ENCODE peak calls at places on chromosome 2, in ten cellular contexts. One of them, this sample, is unnamed.

GRCh38 chr2:110813896-110814295 is 81.5 kb downstream of the ACOXL start:
- DNase-seq in neural crest cell: no peak
- DNase-seq in LHCN-M2: no peak
- DNase-seq in mucosa of descending colon: no peak
- DNase-seq in nucleus accumbens: no peak
- DNase-seq in endodermal cell: no peak
- DNase-seq in glutamatergic neuron: no peak
- DNase-seq in EL: no peak
- DNase-seq in CD4-positive, alpha-beta T cell: no peak
- DNase-seq in adrenal gland: no peak
- DNase-seq in this sample: no peak

GRCh38 chr2:68604077-68604476 is 39.3 kb upstream of the PROKR1 start:
- DNase-seq in glutamatergic neuron: no peak
- DNase-seq in EL: no peak
- DNase-seq in neural crest cell: no peak
- DNase-seq in endodermal cell: no peak
- DNase-seq in adrenal gland: no peak
- DNase-seq in nucleus accumbens: no peak
- DNase-seq in mucosa of descending colon: no peak
- DNase-seq in CD4-positive, alpha-beta T cell: no peak
- DNase-seq in LHCN-M2: no peak
- DNase-seq in this sample: no peak

GRCh38 chr2:169765523-169765922 is 31.9 kb downstream of the KLHL23 start:
- DNase-seq in glutamatergic neuron: no peak
- DNase-seq in mucosa of descending colon: no peak
- DNase-seq in adrenal gland: no peak
- DNase-seq in nucleus accumbens: no peak
- DNase-seq in CD4-positive, alpha-beta T cell: no peak
- DNase-seq in endodermal cell: no peak
- DNase-seq in LHCN-M2: peak; percentile 2
- DNase-seq in EL: peak; percentile 17
- DNase-seq in neural crest cell: no peak
- DNase-seq in this sample: no peak

GRCh38 chr2:161307676-161308075 is 549 bp upstream of the PSMD14 start:
- DNase-seq in glutamatergic neuron: no peak
- DNase-seq in neural crest cell: no peak
- DNase-seq in CD4-positive, alpha-beta T cell: no peak
- DNase-seq in mucosa of descending colon: no peak
- DNase-seq in LHCN-M2: peak; percentile 5
- DNase-seq in EL: no peak
- DNase-seq in endodermal cell: no peak
- DNase-seq in nucleus accumbens: no peak
- DNase-seq in adrenal gland: no peak
- DNase-seq in this sample: no peak

GRCh38 chr2:156430978-156431358 is 5.2 kb upstream of the GPD2 start:
- DNase-seq in nucleus accumbens: no peak
- DNase-seq in endodermal cell: no peak
- DNase-seq in adrenal gland: no peak
- DNase-seq in LHCN-M2: peak; percentile 72
- DNase-seq in CD4-positive, alpha-beta T cell: no peak
- DNase-seq in glutamatergic neuron: no peak
- DNase-seq in EL: peak; percentile 64
- DNase-seq in mucosa of descending colon: no peak
- DNase-seq in neural crest cell: no peak
- DNase-seq in this sample: no peak

GRCh38 chr2:233300401-233300800 is 7.2 kb upstream of the SAG start:
- DNase-seq in nucleus accumbens: no peak
- DNase-seq in endodermal cell: no peak
- DNase-seq in neural crest cell: no peak
- DNase-seq in mucosa of descending colon: no peak
- DNase-seq in EL: no peak
- DNase-seq in glutamatergic neuron: no peak
- DNase-seq in LHCN-M2: no peak
- DNase-seq in CD4-positive, alpha-beta T cell: no peak
- DNase-seq in adrenal gland: no peak
- DNase-seq in this sample: no peak

GRCh38 chr2:70367722-70368323 is 66.0 kb upstream of the FAM136A start:
- DNase-seq in neural crest cell: no peak
- DNase-seq in CD4-positive, alpha-beta T cell: no peak
- DNase-seq in adrenal gland: no peak
- DNase-seq in nucleus accumbens: no peak
- DNase-seq in glutamatergic neuron: no peak
- DNase-seq in LHCN-M2: peak; percentile 31
- DNase-seq in mucosa of descending colon: peak; percentile 76
- DNase-seq in endodermal cell: peak; percentile 75
- DNase-seq in EL: no peak
- DNase-seq in this sample: peak; percentile 72

GRCh38 chr2:213122730-213123129 is 28.7 kb downstream of the IKZF2 start:
- DNase-seq in neural crest cell: no peak
- DNase-seq in mucosa of descending colon: no peak
- DNase-seq in adrenal gland: no peak
- DNase-seq in EL: no peak
- DNase-seq in endodermal cell: no peak
- DNase-seq in glutamatergic neuron: no peak
- DNase-seq in nucleus accumbens: no peak
- DNase-seq in CD4-positive, alpha-beta T cell: no peak
- DNase-seq in LHCN-M2: no peak
- DNase-seq in this sample: no peak

GRCh38 chr2:240685771-240686371 is 3.2 kb upstream of the AQP12B start:
- DNase-seq in CD4-positive, alpha-beta T cell: no peak
- DNase-seq in nucleus accumbens: no peak
- DNase-seq in LHCN-M2: no peak
- DNase-seq in glutamatergic neuron: no peak
- DNase-seq in EL: no peak
- DNase-seq in endodermal cell: peak; percentile 78
- DNase-seq in neural crest cell: no peak
- DNase-seq in adrenal gland: no peak
- DNase-seq in mucosa of descending colon: peak; percentile 68
- DNase-seq in this sample: peak; percentile 61

GRCh38 chr2:88753833-88754584 is 62.5 kb downstream of the RPIA start:
- DNase-seq in glutamatergic neuron: no peak
- DNase-seq in adrenal gland: no peak
- DNase-seq in mucosa of descending colon: no peak
- DNase-seq in nucleus accumbens: no peak
- DNase-seq in neural crest cell: no peak
- DNase-seq in EL: no peak
- DNase-seq in endodermal cell: no peak
- DNase-seq in CD4-positive, alpha-beta T cell: peak; percentile 19
- DNase-seq in LHCN-M2: no peak
- DNase-seq in this sample: no peak

GRCh38 chr2:86020984-86021383 is 84.7 kb downstream of the POLR1A start:
- DNase-seq in glutamatergic neuron: no peak
- DNase-seq in EL: no peak
- DNase-seq in endodermal cell: no peak
- DNase-seq in LHCN-M2: peak; percentile 38
- DNase-seq in neural crest cell: no peak
- DNase-seq in adrenal gland: no peak
- DNase-seq in CD4-positive, alpha-beta T cell: no peak
- DNase-seq in mucosa of descending colon: no peak
- DNase-seq in nucleus accumbens: peak; percentile 85
- DNase-seq in this sample: no peak

GRCh38 chr2:217902281-217903141 is 100.3 kb downstream of the TNS1 start:
- DNase-seq in CD4-positive, alpha-beta T cell: no peak
- DNase-seq in mucosa of descending colon: peak; percentile 71
- DNase-seq in endodermal cell: no peak
- DNase-seq in glutamatergic neuron: no peak
- DNase-seq in adrenal gland: peak; percentile 97
- DNase-seq in EL: peak; percentile 68
- DNase-seq in LHCN-M2: peak; percentile 91
- DNase-seq in neural crest cell: no peak
- DNase-seq in nucleus accumbens: no peak
- DNase-seq in this sample: peak; percentile 72

GRCh38 chr2:228581731-228582130 is 400.2 kb upstream of the SPHKAP start:
- DNase-seq in adrenal gland: no peak
- DNase-seq in neural crest cell: no peak
- DNase-seq in glutamatergic neuron: no peak
- DNase-seq in CD4-positive, alpha-beta T cell: no peak
- DNase-seq in endodermal cell: no peak
- DNase-seq in nucleus accumbens: no peak
- DNase-seq in LHCN-M2: no peak
- DNase-seq in mucosa of descending colon: no peak
- DNase-seq in EL: no peak
- DNase-seq in this sample: no peak

GRCh38 chr2:218125626-218126080 is at the start of gene CXCR2:
- DNase-seq in neural crest cell: no peak
- DNase-seq in LHCN-M2: no peak
- DNase-seq in mucosa of descending colon: no peak
- DNase-seq in glutamatergic neuron: no peak
- DNase-seq in EL: no peak
- DNase-seq in nucleus accumbens: no peak
- DNase-seq in adrenal gland: peak; percentile 51
- DNase-seq in endodermal cell: peak; percentile 49
- DNase-seq in CD4-positive, alpha-beta T cell: no peak
- DNase-seq in this sample: no peak

GRCh38 chr2:33093293-33093692 is 146.5 kb downstream of the LTBP1 start:
- DNase-seq in LHCN-M2: no peak
- DNase-seq in endodermal cell: no peak
- DNase-seq in CD4-positive, alpha-beta T cell: no peak
- DNase-seq in EL: no peak
- DNase-seq in nucleus accumbens: no peak
- DNase-seq in adrenal gland: no peak
- DNase-seq in neural crest cell: no peak
- DNase-seq in mucosa of descending colon: no peak
- DNase-seq in glutamatergic neuron: no peak
- DNase-seq in this sample: no peak

GRCh38 chr2:166127217-166128155 is at the start of gene SCN1A:
- DNase-seq in endodermal cell: peak; percentile 67
- DNase-seq in neural crest cell: peak; percentile 28
- DNase-seq in mucosa of descending colon: no peak
- DNase-seq in adrenal gland: no peak
- DNase-seq in nucleus accumbens: no peak
- DNase-seq in LHCN-M2: peak; percentile 47
- DNase-seq in CD4-positive, alpha-beta T cell: no peak
- DNase-seq in glutamatergic neuron: no peak
- DNase-seq in EL: peak; percentile 32
- DNase-seq in this sample: no peak

GRCh38 chr2:68317971-68318685 is 1.6 kb downstream of the CNRIP1 start:
- DNase-seq in neural crest cell: no peak
- DNase-seq in nucleus accumbens: no peak
- DNase-seq in LHCN-M2: no peak
- DNase-seq in EL: no peak
- DNase-seq in glutamatergic neuron: peak; percentile 16
- DNase-seq in adrenal gland: no peak
- DNase-seq in mucosa of descending colon: no peak
- DNase-seq in endodermal cell: no peak
- DNase-seq in CD4-positive, alpha-beta T cell: no peak
- DNase-seq in this sample: no peak

GRCh38 chr2:49226360-49226759 is 72.0 kb upstream of the FSHR start:
- DNase-seq in nucleus accumbens: no peak
- DNase-seq in endodermal cell: no peak
- DNase-seq in LHCN-M2: no peak
- DNase-seq in EL: no peak
- DNase-seq in adrenal gland: no peak
- DNase-seq in neural crest cell: no peak
- DNase-seq in CD4-positive, alpha-beta T cell: no peak
- DNase-seq in glutamatergic neuron: no peak
- DNase-seq in mucosa of descending colon: no peak
- DNase-seq in this sample: no peak

GRCh38 chr2:160657206-160657605 is 163.6 kb upstream of the RBMS1 start:
- DNase-seq in adrenal gland: no peak
- DNase-seq in neural crest cell: no peak
- DNase-seq in mucosa of descending colon: no peak
- DNase-seq in endodermal cell: no peak
- DNase-seq in nucleus accumbens: no peak
- DNase-seq in glutamatergic neuron: no peak
- DNase-seq in LHCN-M2: peak; percentile 24
- DNase-seq in EL: no peak
- DNase-seq in CD4-positive, alpha-beta T cell: no peak
- DNase-seq in this sample: no peak

GRCh38 chr2:118103963-118104942 is 16.0 kb downstream of the INSIG2 start:
- DNase-seq in EL: no peak
- DNase-seq in CD4-positive, alpha-beta T cell: no peak
- DNase-seq in nucleus accumbens: no peak
- DNase-seq in LHCN-M2: no peak
- DNase-seq in neural crest cell: no peak
- DNase-seq in mucosa of descending colon: no peak
- DNase-seq in glutamatergic neuron: no peak
- DNase-seq in endodermal cell: no peak
- DNase-seq in adrenal gland: no peak
- DNase-seq in this sample: no peak

GRCh38 chr2:8500124-8501054 is 181.5 kb upstream of the ID2 start:
- DNase-seq in EL: no peak
- DNase-seq in CD4-positive, alpha-beta T cell: no peak
- DNase-seq in neural crest cell: no peak
- DNase-seq in LHCN-M2: peak; percentile 12
- DNase-seq in mucosa of descending colon: no peak
- DNase-seq in glutamatergic neuron: no peak
- DNase-seq in nucleus accumbens: no peak
- DNase-seq in endodermal cell: no peak
- DNase-seq in adrenal gland: no peak
- DNase-seq in this sample: no peak

GRCh38 chr2:55923091-55923977 is at the start of gene EFEMP1:
- DNase-seq in neural crest cell: peak; percentile 48
- DNase-seq in EL: peak; percentile 73
- DNase-seq in LHCN-M2: peak; percentile 41
- DNase-seq in mucosa of descending colon: peak; percentile 43
- DNase-seq in nucleus accumbens: peak; percentile 66
- DNase-seq in CD4-positive, alpha-beta T cell: no peak
- DNase-seq in endodermal cell: peak; percentile 89
- DNase-seq in glutamatergic neuron: peak; percentile 80
- DNase-seq in adrenal gland: no peak
- DNase-seq in this sample: peak; percentile 19

GRCh38 chr2:166197446-166197845 is 69.6 kb upstream of the SCN1A start:
- DNase-seq in LHCN-M2: peak; percentile 23
- DNase-seq in CD4-positive, alpha-beta T cell: no peak
- DNase-seq in nucleus accumbens: no peak
- DNase-seq in EL: peak; percentile 11
- DNase-seq in glutamatergic neuron: no peak
- DNase-seq in neural crest cell: no peak
- DNase-seq in adrenal gland: no peak
- DNase-seq in mucosa of descending colon: no peak
- DNase-seq in endodermal cell: no peak
- DNase-seq in this sample: no peak

GRCh38 chr2:191748528-191749180 is 70.7 kb downstream of the NABP1 start:
- DNase-seq in endodermal cell: no peak
- DNase-seq in glutamatergic neuron: no peak
- DNase-seq in mucosa of descending colon: no peak
- DNase-seq in nucleus accumbens: no peak
- DNase-seq in adrenal gland: no peak
- DNase-seq in CD4-positive, alpha-beta T cell: no peak
- DNase-seq in neural crest cell: no peak
- DNase-seq in LHCN-M2: peak; percentile 20
- DNase-seq in EL: peak; percentile 29
- DNase-seq in this sample: no peak

GRCh38 chr2:73931531-73932500 is 5.1 kb downstream of the DGUOK start:
- DNase-seq in adrenal gland: no peak
- DNase-seq in glutamatergic neuron: no peak
- DNase-seq in LHCN-M2: peak; percentile 87
- DNase-seq in EL: peak; percentile 52
- DNase-seq in neural crest cell: no peak
- DNase-seq in nucleus accumbens: no peak
- DNase-seq in mucosa of descending colon: no peak
- DNase-seq in endodermal cell: no peak
- DNase-seq in CD4-positive, alpha-beta T cell: no peak
- DNase-seq in this sample: no peak

GRCh38 chr2:147149589-147150245 is 695.1 kb upstream of the ACVR2A start:
- DNase-seq in mucosa of descending colon: no peak
- DNase-seq in glutamatergic neuron: no peak
- DNase-seq in EL: peak; percentile 3
- DNase-seq in adrenal gland: no peak
- DNase-seq in nucleus accumbens: no peak
- DNase-seq in endodermal cell: no peak
- DNase-seq in CD4-positive, alpha-beta T cell: no peak
- DNase-seq in LHCN-M2: peak; percentile 56
- DNase-seq in neural crest cell: no peak
- DNase-seq in this sample: no peak

GRCh38 chr2:171319164-171319810 is 114.5 kb downstream of the METTL8 start:
- DNase-seq in mucosa of descending colon: no peak
- DNase-seq in endodermal cell: peak; percentile 72
- DNase-seq in glutamatergic neuron: no peak
- DNase-seq in EL: peak; percentile 34
- DNase-seq in nucleus accumbens: peak; percentile 22
- DNase-seq in LHCN-M2: no peak
- DNase-seq in adrenal gland: no peak
- DNase-seq in CD4-positive, alpha-beta T cell: peak; percentile 28
- DNase-seq in neural crest cell: no peak
- DNase-seq in this sample: no peak

GRCh38 chr2:1051585-1051984 is 100.9 kb downstream of the SNTG2 start:
- DNase-seq in endodermal cell: no peak
- DNase-seq in mucosa of descending colon: no peak
- DNase-seq in EL: no peak
- DNase-seq in neural crest cell: no peak
- DNase-seq in nucleus accumbens: no peak
- DNase-seq in CD4-positive, alpha-beta T cell: no peak
- DNase-seq in LHCN-M2: no peak
- DNase-seq in glutamatergic neuron: peak; percentile 45
- DNase-seq in adrenal gland: no peak
- DNase-seq in this sample: no peak